ENCODE peak calls at places on chromosomes 2 and 18, in eight cellular contexts. One of them, this sample, is unnamed.

GRCh38 chr2:222912117-222912516 is 51.3 kb downstream of the ACSL3 start:
- DNase-seq in astrocyte of the spinal cord: no peak
- DNase-seq in HCT116: no peak
- DNase-seq in brain microvascular endothelial cell: no peak
- DNase-seq in fibroblast of lung: peak
- DNase-seq in fibroblast of pulmonary artery: peak
- DNase-seq in pancreas: no peak
- DNase-seq in Peyer's patch: no peak
- DNase-seq in this sample: no peak

GRCh38 chr2:47034973-47035609 is 119.5 kb upstream of the MCFD2 start:
- DNase-seq in pancreas: peak
- DNase-seq in fibroblast of lung: no peak
- DNase-seq in brain microvascular endothelial cell: no peak
- DNase-seq in HCT116: no peak
- DNase-seq in fibroblast of pulmonary artery: no peak
- DNase-seq in astrocyte of the spinal cord: no peak
- DNase-seq in Peyer's patch: no peak
- DNase-seq in this sample: peak

GRCh38 chr2:161796192-161796591 is 172.0 kb downstream of the SLC4A10 start:
- DNase-seq in Peyer's patch: no peak
- DNase-seq in fibroblast of pulmonary artery: peak
- DNase-seq in fibroblast of lung: peak
- DNase-seq in brain microvascular endothelial cell: no peak
- DNase-seq in astrocyte of the spinal cord: no peak
- DNase-seq in pancreas: no peak
- DNase-seq in HCT116: no peak
- DNase-seq in this sample: no peak

GRCh38 chr2:101759162-101759561 is 61.7 kb downstream of the MAP4K4 start:
- DNase-seq in astrocyte of the spinal cord: peak
- DNase-seq in brain microvascular endothelial cell: peak
- DNase-seq in fibroblast of lung: peak
- DNase-seq in Peyer's patch: no peak
- DNase-seq in pancreas: no peak
- DNase-seq in HCT116: peak
- DNase-seq in fibroblast of pulmonary artery: peak
- DNase-seq in this sample: no peak

GRCh38 chr2:95220449-95220848 is 13.1 kb downstream of the ZNF892 start:
- DNase-seq in HCT116: no peak
- DNase-seq in Peyer's patch: no peak
- DNase-seq in pancreas: no peak
- DNase-seq in brain microvascular endothelial cell: no peak
- DNase-seq in fibroblast of pulmonary artery: no peak
- DNase-seq in astrocyte of the spinal cord: no peak
- DNase-seq in fibroblast of lung: no peak
- DNase-seq in this sample: no peak

GRCh38 chr2:71711470-71711857 is 258.1 kb downstream of the DYSF start:
- DNase-seq in Peyer's patch: peak
- DNase-seq in astrocyte of the spinal cord: no peak
- DNase-seq in fibroblast of pulmonary artery: peak
- DNase-seq in brain microvascular endothelial cell: peak
- DNase-seq in fibroblast of lung: peak
- DNase-seq in pancreas: no peak
- DNase-seq in HCT116: no peak
- DNase-seq in this sample: no peak

GRCh38 chr2:229714736-229715541 is 584 bp upstream of the DNER start:
- DNase-seq in pancreas: peak
- DNase-seq in brain microvascular endothelial cell: peak
- DNase-seq in fibroblast of lung: peak
- DNase-seq in fibroblast of pulmonary artery: peak
- DNase-seq in HCT116: no peak
- DNase-seq in astrocyte of the spinal cord: peak
- DNase-seq in Peyer's patch: peak
- DNase-seq in this sample: peak

GRCh38 chr2:222904557-222905258 is 43.9 kb downstream of the ACSL3 start:
- DNase-seq in pancreas: no peak
- DNase-seq in astrocyte of the spinal cord: peak
- DNase-seq in brain microvascular endothelial cell: peak
- DNase-seq in fibroblast of lung: peak
- DNase-seq in HCT116: no peak
- DNase-seq in fibroblast of pulmonary artery: peak
- DNase-seq in Peyer's patch: no peak
- DNase-seq in this sample: no peak

GRCh38 chr18:24011095-24011917 is 3.2 kb upstream of the TTC39C start:
- DNase-seq in fibroblast of lung: no peak
- DNase-seq in astrocyte of the spinal cord: no peak
- DNase-seq in brain microvascular endothelial cell: no peak
- DNase-seq in Peyer's patch: no peak
- DNase-seq in HCT116: no peak
- DNase-seq in pancreas: no peak
- DNase-seq in fibroblast of pulmonary artery: no peak
- DNase-seq in this sample: no peak

GRCh38 chr2:10170256-10170655 is 47.7 kb downstream of the RRM2 start:
- DNase-seq in brain microvascular endothelial cell: no peak
- DNase-seq in astrocyte of the spinal cord: peak
- DNase-seq in HCT116: no peak
- DNase-seq in pancreas: no peak
- DNase-seq in fibroblast of pulmonary artery: peak
- DNase-seq in fibroblast of lung: peak
- DNase-seq in Peyer's patch: no peak
- DNase-seq in this sample: peak

GRCh38 chr2:167484875-167485274 is 596.6 kb downstream of the XIRP2 start:
- DNase-seq in pancreas: no peak
- DNase-seq in fibroblast of lung: no peak
- DNase-seq in brain microvascular endothelial cell: no peak
- DNase-seq in fibroblast of pulmonary artery: no peak
- DNase-seq in Peyer's patch: no peak
- DNase-seq in astrocyte of the spinal cord: no peak
- DNase-seq in HCT116: no peak
- DNase-seq in this sample: no peak

GRCh38 chr2:232574674-232575403 is 24.4 kb downstream of the EIF4E2 start:
- DNase-seq in brain microvascular endothelial cell: no peak
- DNase-seq in astrocyte of the spinal cord: peak
- DNase-seq in pancreas: no peak
- DNase-seq in fibroblast of lung: peak
- DNase-seq in HCT116: no peak
- DNase-seq in fibroblast of pulmonary artery: no peak
- DNase-seq in Peyer's patch: no peak
- DNase-seq in this sample: no peak

GRCh38 chr2:233098615-233099014 is 38.5 kb downstream of the INPP5D start:
- DNase-seq in HCT116: peak
- DNase-seq in Peyer's patch: peak
- DNase-seq in astrocyte of the spinal cord: peak
- DNase-seq in brain microvascular endothelial cell: no peak
- DNase-seq in fibroblast of pulmonary artery: peak
- DNase-seq in pancreas: peak
- DNase-seq in fibroblast of lung: no peak
- DNase-seq in this sample: no peak

GRCh38 chr2:200625958-200626363 is 40.1 kb downstream of the AOX1 start:
- DNase-seq in fibroblast of lung: peak
- DNase-seq in brain microvascular endothelial cell: no peak
- DNase-seq in Peyer's patch: no peak
- DNase-seq in fibroblast of pulmonary artery: peak
- DNase-seq in astrocyte of the spinal cord: no peak
- DNase-seq in HCT116: no peak
- DNase-seq in pancreas: no peak
- DNase-seq in this sample: no peak

GRCh38 chr18:69400976-69401474 is 337 bp downstream of the DOK6 start:
- DNase-seq in astrocyte of the spinal cord: peak
- DNase-seq in HCT116: no peak
- DNase-seq in brain microvascular endothelial cell: peak
- DNase-seq in fibroblast of pulmonary artery: peak
- DNase-seq in pancreas: peak
- DNase-seq in fibroblast of lung: peak
- DNase-seq in Peyer's patch: no peak
- DNase-seq in this sample: peak

GRCh38 chr2:219736196-219736595 is 108.8 kb downstream of the SLC4A3 start:
- DNase-seq in Peyer's patch: no peak
- DNase-seq in fibroblast of pulmonary artery: peak
- DNase-seq in fibroblast of lung: peak
- DNase-seq in HCT116: peak
- DNase-seq in brain microvascular endothelial cell: peak
- DNase-seq in pancreas: no peak
- DNase-seq in astrocyte of the spinal cord: peak
- DNase-seq in this sample: no peak

GRCh38 chr2:1708476-1709334 is 35.6 kb downstream of the PXDN start:
- DNase-seq in HCT116: no peak
- DNase-seq in astrocyte of the spinal cord: peak
- DNase-seq in pancreas: no peak
- DNase-seq in Peyer's patch: no peak
- DNase-seq in fibroblast of lung: no peak
- DNase-seq in brain microvascular endothelial cell: no peak
- DNase-seq in fibroblast of pulmonary artery: peak
- DNase-seq in this sample: no peak

DNA sequence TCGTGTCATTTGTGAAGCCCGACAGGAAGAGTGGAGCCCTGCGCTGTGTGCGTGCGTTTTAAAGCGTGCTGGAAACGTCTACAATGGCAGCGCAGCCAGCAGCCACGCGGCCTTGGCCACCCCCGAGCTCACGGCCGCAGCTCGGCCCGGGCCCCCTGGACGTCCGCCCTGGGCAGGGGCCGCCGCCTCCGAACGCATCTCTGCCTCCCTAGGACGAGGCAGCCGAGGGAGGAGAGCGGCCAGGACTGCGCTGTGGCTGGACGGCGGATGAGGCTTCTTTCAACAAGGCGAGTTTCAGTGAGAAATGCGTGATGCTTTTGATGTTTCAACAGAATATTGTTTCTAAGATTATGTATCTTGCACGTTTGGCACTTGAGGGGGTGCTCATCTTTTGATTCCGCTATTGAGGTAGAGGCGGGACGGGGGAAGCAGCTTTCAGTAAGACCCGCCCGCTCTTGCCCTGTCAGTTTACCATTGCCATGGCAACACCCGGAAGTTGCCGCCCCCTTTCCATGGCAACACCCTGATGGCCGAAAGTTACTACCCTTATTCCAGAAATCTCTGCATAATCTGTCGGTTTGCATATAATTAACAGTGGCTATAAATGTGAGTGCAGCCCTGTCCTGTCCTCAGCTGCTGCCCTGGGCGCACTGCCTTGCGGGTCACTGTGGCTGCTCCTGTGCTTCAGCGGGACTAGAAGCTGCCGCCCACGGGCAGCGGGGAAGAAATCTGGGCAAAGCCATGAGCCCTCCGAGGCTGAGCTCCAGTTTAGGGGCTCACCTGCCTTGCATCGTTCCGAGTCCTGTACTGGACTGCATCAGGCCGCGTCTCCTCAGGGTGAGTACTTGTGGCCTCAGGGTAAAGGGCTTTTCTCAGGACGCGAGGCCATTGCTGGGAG is 38.6 kb downstream of the ADNP2 start:
- DNase-seq in pancreas: peak
- DNase-seq in HCT116: no peak
- DNase-seq in fibroblast of lung: peak
- DNase-seq in fibroblast of pulmonary artery: peak
- DNase-seq in brain microvascular endothelial cell: peak
- DNase-seq in Peyer's patch: peak
- DNase-seq in astrocyte of the spinal cord: peak
- DNase-seq in this sample: peak
- H3K4me3 ChIP-seq in pancreas: peak
- H3K4me3 ChIP-seq in HCT116: no peak
- H3K4me3 ChIP-seq in fibroblast of lung: peak
- H3K4me3 ChIP-seq in fibroblast of pulmonary artery: peak
- H3K4me3 ChIP-seq in brain microvascular endothelial cell: peak
- H3K4me3 ChIP-seq in Peyer's patch: peak
- H3K4me3 ChIP-seq in astrocyte of the spinal cord: peak
- H3K4me3 ChIP-seq in this sample: peak

DNA sequence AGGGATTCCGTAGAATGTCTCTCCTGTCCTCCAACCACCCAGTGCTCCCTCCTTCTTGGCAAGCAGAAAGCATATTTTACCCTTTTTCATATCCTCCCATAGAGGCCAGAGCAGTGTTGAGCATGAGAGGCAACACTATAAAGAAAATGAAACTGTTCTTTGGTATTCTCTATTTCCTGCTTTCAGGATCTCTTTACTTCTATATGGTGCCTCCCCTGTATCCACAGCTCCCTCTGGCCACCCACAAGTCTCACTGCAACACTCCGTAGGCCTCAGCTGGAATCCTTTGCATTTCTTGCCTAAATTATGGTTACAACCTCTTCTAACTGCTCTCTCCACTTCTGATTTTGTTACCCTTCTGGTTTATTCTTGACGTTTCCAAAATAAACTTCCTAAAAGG is 74.9 kb upstream of the C2orf15 start:
- DNase-seq in astrocyte of the spinal cord: peak
- DNase-seq in pancreas: no peak
- DNase-seq in Peyer's patch: no peak
- DNase-seq in brain microvascular endothelial cell: peak
- DNase-seq in HCT116: peak
- DNase-seq in fibroblast of lung: peak
- DNase-seq in fibroblast of pulmonary artery: peak
- DNase-seq in this sample: no peak
- TF ChIP-seq CTCF in astrocyte of the spinal cord: peak
- TF ChIP-seq CTCF in pancreas: no peak
- TF ChIP-seq CTCF in Peyer's patch: peak
- TF ChIP-seq CTCF in brain microvascular endothelial cell: peak
- TF ChIP-seq CTCF in HCT116: peak
- TF ChIP-seq CTCF in fibroblast of lung: peak
- TF ChIP-seq CTCF in fibroblast of pulmonary artery: peak
- TF ChIP-seq CTCF in this sample: no peak

GRCh38 chr2:215787565-215788178 is 225.7 kb downstream of the MREG start:
- DNase-seq in astrocyte of the spinal cord: no peak
- DNase-seq in brain microvascular endothelial cell: no peak
- DNase-seq in fibroblast of pulmonary artery: no peak
- DNase-seq in fibroblast of lung: no peak
- DNase-seq in HCT116: no peak
- DNase-seq in Peyer's patch: no peak
- DNase-seq in pancreas: no peak
- DNase-seq in this sample: no peak

GRCh38 chr2:215791481-215791937 is 221.8 kb downstream of the MREG start:
- DNase-seq in HCT116: no peak
- DNase-seq in fibroblast of pulmonary artery: no peak
- DNase-seq in fibroblast of lung: no peak
- DNase-seq in astrocyte of the spinal cord: no peak
- DNase-seq in brain microvascular endothelial cell: no peak
- DNase-seq in pancreas: no peak
- DNase-seq in Peyer's patch: no peak
- DNase-seq in this sample: no peak

GRCh38 chr2:215793747-215794595 is 219.4 kb downstream of the MREG start:
- DNase-seq in brain microvascular endothelial cell: peak
- DNase-seq in pancreas: no peak
- DNase-seq in fibroblast of pulmonary artery: peak
- DNase-seq in Peyer's patch: no peak
- DNase-seq in fibroblast of lung: peak
- DNase-seq in HCT116: peak
- DNase-seq in astrocyte of the spinal cord: peak
- DNase-seq in this sample: no peak

GRCh38 chr2:215794829-215795546 is 218.4 kb downstream of the MREG start:
- DNase-seq in astrocyte of the spinal cord: peak
- DNase-seq in HCT116: no peak
- DNase-seq in brain microvascular endothelial cell: no peak
- DNase-seq in fibroblast of lung: peak
- DNase-seq in fibroblast of pulmonary artery: peak
- DNase-seq in pancreas: no peak
- DNase-seq in Peyer's patch: no peak
- DNase-seq in this sample: no peak

GRCh38 chr2:215790548-215791421 is 222.6 kb downstream of the MREG start:
- DNase-seq in astrocyte of the spinal cord: no peak
- DNase-seq in fibroblast of lung: no peak
- DNase-seq in HCT116: no peak
- DNase-seq in pancreas: no peak
- DNase-seq in Peyer's patch: no peak
- DNase-seq in fibroblast of pulmonary artery: no peak
- DNase-seq in brain microvascular endothelial cell: no peak
- DNase-seq in this sample: no peak
- H3K4me3 ChIP-seq in astrocyte of the spinal cord: no peak
- H3K4me3 ChIP-seq in fibroblast of lung: no peak
- H3K4me3 ChIP-seq in HCT116: no peak
- H3K4me3 ChIP-seq in pancreas: no peak
- H3K4me3 ChIP-seq in Peyer's patch: no peak
- H3K4me3 ChIP-seq in fibroblast of pulmonary artery: no peak
- H3K4me3 ChIP-seq in brain microvascular endothelial cell: no peak
- H3K4me3 ChIP-seq in this sample: no peak

GRCh38 chr2:85553184-85553583 is 8.1 kb downstream of the GGCX start:
- DNase-seq in HCT116: no peak
- DNase-seq in fibroblast of pulmonary artery: no peak
- DNase-seq in astrocyte of the spinal cord: no peak
- DNase-seq in Peyer's patch: no peak
- DNase-seq in pancreas: no peak
- DNase-seq in brain microvascular endothelial cell: no peak
- DNase-seq in fibroblast of lung: no peak
- DNase-seq in this sample: no peak
- TF ChIP-seq CTCF in HCT116: no peak
- TF ChIP-seq CTCF in fibroblast of pulmonary artery: no peak
- TF ChIP-seq CTCF in astrocyte of the spinal cord: no peak
- TF ChIP-seq CTCF in Peyer's patch: no peak
- TF ChIP-seq CTCF in pancreas: no peak
- TF ChIP-seq CTCF in brain microvascular endothelial cell: no peak
- TF ChIP-seq CTCF in fibroblast of lung: no peak
- TF ChIP-seq CTCF in this sample: no peak

This sample was measured in heart left ventricle.